ENCODE peak calls at places on chromosome 17, in seven cellular contexts. W is mesendoderm; B is uterus; O is effector memory CD4-positive, alpha-beta T cell; Y is CD8-positive, alpha-beta memory T cell; M is tibial artery; N is Peyer's patch. J is an unnamed sample. For H3K27me3 and H3K36me3, the result is how much of the 10 kb centered on the place peaks cover.

GRCh38 chr17:44850612-44851011 is 2.9 kb downstream of the HIGD1B start:
- DNase-seq in M (no peak), B (no peak), O (no peak), N (no peak), W (no peak), Y (no peak), J (no peak)

GRCh38 chr17:66799839-66800537 is 34.9 kb upstream of the CACNG5 start:
- DNase-seq in Y (no peak), W (no peak), B (no peak), M (peak), O (no peak), N (no peak), J (no peak)

GRCh38 chr17:64240741-64241347 is 22.2 kb downstream of the TEX2 start:
- DNase-seq in B (peak), W (peak), M (peak), Y (no peak), N (peak), O (no peak), J (no peak)

GRCh38 chr17:75834279-75834920 is 9.8 kb downstream of the UNC13D start:
- DNase-seq in Y (no peak), W (no peak), N (no peak), M (no peak), O (no peak), B (no peak), J (no peak)

GRCh38 chr17:48543854-48544355 is 1.0 kb downstream of the HOXB2 start:
- DNase-seq in W (no peak), O (no peak), B (no peak), Y (no peak), N (no peak), M (no peak), J (no peak)

GRCh38 chr17:78875738-78876597 is 27.0 kb downstream of the CEP295NL start:
- DNase-seq in W (no peak), Y (no peak), M (no peak), B (no peak), O (no peak), N (no peak), J (no peak)

GRCh38 chr17:44221862-44222111 is 2.3 kb upstream of the UBTF start:
- DNase-seq in O (no peak), M (no peak), Y (no peak), B (no peak), N (no peak), W (no peak), J (no peak)

GRCh38 chr17:57328109-57328882 is 72.0 kb downstream of the MSI2 start:
- DNase-seq in M (no peak), O (no peak), W (no peak), Y (no peak), N (no peak), B (no peak), J (no peak)

GRCh38 chr17:77363821-77364361 is 223.1 kb downstream of the SEC14L1 start:
- DNase-seq in B (peak), W (peak), M (no peak), Y (no peak), N (peak), O (no peak), J (no peak)

GRCh38 chr17:17361543-17362511 is 58.7 kb downstream of the NT5M start:
- DNase-seq in Y (no peak), O (no peak), W (no peak), M (no peak), N (peak), B (peak), J (no peak)

GRCh38 chr17:73394523-73395450 is 83.0 kb upstream of the CDC42EP4 start:
- DNase-seq in M (no peak), O (no peak), B (no peak), W (no peak), Y (no peak), N (no peak), J (no peak)

GRCh38 chr17:57295526-57296023 is 39.3 kb downstream of the MSI2 start:
- DNase-seq in Y (no peak), M (no peak), W (peak), O (no peak), B (no peak), N (no peak), J (no peak)

GRCh38 chr17:27585153-27585681 is 45.8 kb upstream of the LGALS9 start:
- DNase-seq in M (no peak), B (no peak), W (no peak), O (no peak), N (no peak), Y (no peak), J (no peak)

GRCh38 chr17:56125830-56126819 is 27.1 kb upstream of the ANKFN1 start:
- DNase-seq in M (peak), Y (no peak), N (no peak), B (no peak), W (peak), O (no peak), J (peak)

GRCh38 chr17:10556301-10557005 is 7.0 kb upstream of the MYH2 start:
- DNase-seq in B (no peak), W (no peak), O (no peak), M (no peak), N (no peak), Y (no peak), J (no peak)

GRCh38 chr17:29677139-29677834 is 54.6 kb upstream of the CORO6 start:
- DNase-seq in B (peak), M (peak), O (no peak), Y (no peak), W (no peak), N (no peak), J (no peak)

GRCh38 chr17:10091051-10091450 is 107.4 kb downstream of the GAS7 start:
- DNase-seq in M (no peak), B (no peak), Y (no peak), N (no peak), W (no peak), O (no peak), J (no peak)

GRCh38 chr17:65730711-65731169 is 169.3 kb upstream of the AXIN2 start:
- DNase-seq in N (no peak), O (no peak), M (no peak), W (no peak), B (peak), Y (no peak), J (no peak)

GRCh38 chr17:46141645-46142044 is 51.6 kb downstream of the KANSL1 start:
- DNase-seq in W (no peak), N (no peak), M (no peak), Y (no peak), B (no peak), O (no peak), J (no peak)

GRCh38 chr17:78252701-78253635 is 21.5 kb downstream of the TMEM235 start:
- DNase-seq in W (no peak), O (no peak), B (no peak), M (no peak), N (no peak), Y (no peak), J (no peak)

GRCh38 chr17:46802831-46803230 is 15.7 kb downstream of the WNT3 start:
- DNase-seq in B (no peak), N (no peak), O (no peak), Y (no peak), M (no peak), W (no peak), J (no peak)

GRCh38 chr17:44043326-44043725 is 23.1 kb downstream of the LSM12 start:
- DNase-seq in B (no peak), N (no peak), M (peak), O (no peak), Y (no peak), W (no peak), J (no peak)

GRCh38 chr17:66304304-66305174 is 2.1 kb downstream of the PRKCA start:
- DNase-seq in M (no peak), B (no peak), W (peak), O (no peak), N (peak), Y (no peak), J (peak)

GRCh38 chr17:51200295-51200694 is 34.1 kb downstream of the NME2 start:
- DNase-seq in O (peak), Y (no peak), N (no peak), B (no peak), W (no peak), M (no peak), J (no peak)

GRCh38 chr17:61406871-61407210 is 7.2 kb downstream of the TBX2 start:
- DNase-seq in W (no peak), B (no peak), M (no peak), O (no peak), N (no peak), Y (no peak), J (no peak)

GRCh38 chr17:61406543-61406845 is 6.9 kb downstream of the TBX2 start:
- DNase-seq in Y (no peak), N (no peak), B (no peak), M (no peak), O (no peak), W (no peak), J (no peak)

GRCh38 chr17:61408151-61409041 is 8.8 kb downstream of the TBX2 start:
- DNase-seq in B (no peak), Y (no peak), W (no peak), M (peak), O (no peak), N (peak), J (no peak)

GRCh38 chr17:61405686-61406542 is 6.3 kb downstream of the TBX2 start:
- DNase-seq in B (no peak), N (no peak), Y (no peak), W (no peak), M (peak), O (no peak), J (no peak)

GRCh38 chr17:61407211-61407911 is 7.7 kb downstream of the TBX2 start:
- DNase-seq in W (no peak), N (no peak), M (peak), O (no peak), Y (no peak), B (no peak), J (no peak)
- H3K27me3 ChIP-seq in W (half or more), N (under half), M (under half), O (half or more), Y (half or more), B (under half), J (under half)

GRCh38 chr17:42853968-42854790 is 3.2 kb downstream of the AOC3 start:
- DNase-seq in N (no peak), W (no peak), B (no peak), Y (no peak), O (no peak), M (no peak), J (no peak)

GRCh38 chr17:42853004-42853403 is 2.0 kb downstream of the AOC3 start:
- DNase-seq in Y (no peak), M (peak), O (no peak), B (peak), W (no peak), N (no peak), J (no peak)

GRCh38 chr17:42857389-42857788 is 6.4 kb downstream of the AOC3 start:
- DNase-seq in O (no peak), W (no peak), N (no peak), Y (no peak), M (no peak), B (no peak), J (no peak)

GRCh38 chr17:42853597-42853967 is 2.6 kb downstream of the AOC3 start:
- DNase-seq in B (no peak), W (no peak), O (no peak), N (no peak), Y (no peak), M (no peak), J (no peak)

GRCh38 chr17:42855048-42855596 is 4.1 kb downstream of the AOC3 start:
- DNase-seq in W (no peak), B (no peak), O (no peak), N (no peak), Y (no peak), M (no peak), J (no peak)
- H3K27ac ChIP-seq in W (no peak), B (no peak), O (no peak), N (no peak), Y (no peak), M (peak), J (no peak)

GRCh38 chr17:82602487-82602886 is 45.8 kb downstream of the WDR45B start:
- DNase-seq in W (peak), O (no peak), B (no peak), M (no peak), N (no peak), Y (no peak), J (no peak)
- H3K36me3 ChIP-seq in W (under half), O (under half), B (under half), M (half or more), N (under half), Y (under half), J (under half)

GRCh38 chr17:74731347-74731605 is 5.8 kb upstream of the RAB37 start:
- DNase-seq in W (no peak), N (peak), M (no peak), B (no peak), O (no peak), Y (no peak), J (no peak)

GRCh38 chr17:74736423-74737298 is at the start of gene RAB37:
- DNase-seq in O (no peak), W (peak), Y (peak), N (peak), M (no peak), B (no peak), J (peak)

GRCh38 chr17:74732042-74732846 is 4.8 kb upstream of the RAB37 start:
- DNase-seq in N (no peak), O (no peak), M (no peak), W (no peak), B (no peak), Y (no peak), J (no peak)

GRCh38 chr17:74733365-74734122 is 3.5 kb upstream of the RAB37 start:
- DNase-seq in W (no peak), N (no peak), B (no peak), M (no peak), O (no peak), Y (no peak), J (no peak)

GRCh38 chr17:74734256-74734655 is 2.8 kb upstream of the RAB37 start:
- DNase-seq in O (no peak), M (no peak), B (no peak), W (no peak), N (no peak), Y (no peak), J (no peak)
- H3K27me3 ChIP-seq in O (under half), M (under half), B (under half), W (under half), N (under half), Y (under half), J (under half)

GRCh38 chr17:59439711-59440110 is 108.3 kb downstream of the YPEL2 start:
- DNase-seq in M (no peak), O (no peak), Y (no peak), W (no peak), N (no peak), B (no peak), J (no peak)
- H3K27ac ChIP-seq in M (peak), O (no peak), Y (no peak), W (no peak), N (no peak), B (peak), J (peak)

GRCh38 chr17:41972571-41973411 is 6.2 kb downstream of the CNP start:
- DNase-seq in M (no peak), B (no peak), W (no peak), Y (no peak), O (no peak), N (peak), J (no peak)

GRCh38 chr17:41974031-41974430 is 7.4 kb downstream of the CNP start:
- DNase-seq in W (no peak), B (no peak), Y (no peak), O (no peak), N (no peak), M (no peak), J (no peak)

GRCh38 chr17:41970901-41971331 is 4.3 kb downstream of the CNP start:
- DNase-seq in W (no peak), O (no peak), B (no peak), M (no peak), N (no peak), Y (no peak), J (no peak)

GRCh38 chr17:41973457-41973856 is 6.9 kb downstream of the CNP start:
- DNase-seq in O (no peak), B (no peak), N (no peak), M (no peak), W (no peak), Y (no peak), J (no peak)

GRCh38 chr17:41971721-41972523 is 5.3 kb downstream of the CNP start:
- DNase-seq in W (no peak), O (no peak), B (no peak), Y (no peak), N (no peak), M (no peak), J (no peak)
- H3K36me3 ChIP-seq in W (under half), O (half or more), B (under half), Y (under half), N (under half), M (half or more), J (under half)

GRCh38 chr17:71631483-71631882 is 489.3 kb upstream of the SOX9 start:
- DNase-seq in B (no peak), W (no peak), N (no peak), Y (no peak), M (no peak), O (no peak), J (no peak)
- H3K27me3 ChIP-seq in B (under half), W (under half), N (under half), Y (under half), M (under half), O (under half), J (under half)

DNA sequence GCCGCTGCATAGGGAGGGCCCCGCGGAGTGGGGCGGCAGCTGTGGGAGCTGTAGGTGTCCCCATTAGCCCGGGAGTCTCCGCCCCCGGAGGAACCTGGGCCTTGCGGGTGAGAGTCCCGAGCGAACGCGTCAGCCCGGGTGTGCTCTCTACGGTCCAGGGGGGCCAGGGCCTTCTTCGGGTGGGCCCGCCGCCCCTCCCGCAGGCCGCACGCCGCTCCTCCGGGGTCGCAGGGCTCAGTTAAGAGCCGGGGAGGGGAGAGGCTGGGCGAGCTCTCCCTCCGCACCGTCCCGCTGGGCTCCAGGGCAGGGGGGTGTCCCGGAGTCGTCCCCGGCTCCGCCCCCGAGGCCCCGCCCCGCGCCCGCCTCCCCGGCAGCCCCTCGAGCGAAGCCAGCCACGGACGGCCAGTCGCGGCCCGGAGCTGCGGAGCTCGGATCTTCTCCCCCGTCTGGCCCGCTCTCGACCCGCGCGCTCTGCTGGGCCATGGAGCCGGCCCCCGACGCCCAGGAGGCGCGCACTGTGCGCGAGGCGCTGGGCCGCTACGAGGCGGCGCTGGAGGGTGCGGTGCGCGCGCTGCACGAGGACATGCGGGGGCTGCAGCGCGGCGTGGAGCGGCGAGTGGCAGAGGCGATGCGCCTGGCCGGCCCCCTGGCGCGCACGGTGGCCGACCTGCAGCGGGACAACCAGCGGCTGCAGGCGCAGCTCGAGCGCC is at the start of gene SMTNL2:
- DNase-seq in N (no peak), O (no peak), M (no peak), W (no peak), B (peak), Y (no peak), J (no peak)
- H3K27ac ChIP-seq in N (peak), O (no peak), M (no peak), W (no peak), B (peak), Y (no peak), J (no peak)

J was measured in small intestine.